ENCODE peak calls at places on chromosomes 3 and 15, in six cellular contexts. J is GM12878, Y is transverse colon, Z is suprapubic skin, U is HepG2, P is stomach. I is an unnamed sample.

GRCh38 chr3:15527031-15527459 is 5.5 kb upstream of the COLQ start:
- DNase-seq in J (no peak), Y (no peak), Z (no peak), U (peak), P (no peak), I (no peak)

GRCh38 chr3:189334064-189334920 is 162.5 kb downstream of the TPRG1 start:
- DNase-seq in J (no peak), Y (no peak), Z (no peak), U (no peak), P (no peak), I (no peak)

GRCh38 chr15:72197460-72198409 is at the start of gene GRAMD2A:
- DNase-seq in J (no peak), Y (peak), Z (no peak), U (no peak), P (peak), I (peak)

GRCh38 chr3:184982058-184982457 is 170.1 kb downstream of the VPS8 start:
- DNase-seq in J (no peak), Y (no peak), Z (no peak), U (no peak), P (no peak), I (no peak)

GRCh38 chr15:42069496-42070275 is 24.7 kb downstream of the PLA2G4D start:
- DNase-seq in J (no peak), Y (no peak), Z (peak), U (no peak), P (peak), I (peak)

GRCh38 chr15:62545392-62546227 is 380.5 kb upstream of the C2CD4B start:
- DNase-seq in J (no peak), Y (peak), Z (no peak), U (no peak), P (peak), I (no peak)

GRCh38 chr3:12138044-12138443 is 20.7 kb downstream of the TIMP4 start:
- DNase-seq in J (no peak), Y (peak), Z (peak), U (no peak), P (peak), I (no peak)

GRCh38 chr15:99749386-99749785 is 16.1 kb upstream of the LYSMD4 start:
- DNase-seq in J (no peak), Y (peak), Z (no peak), U (peak), P (no peak), I (peak)

GRCh38 chr15:68379058-68379758 is 52.8 kb downstream of the ITGA11 start:
- DNase-seq in J (no peak), Y (no peak), Z (peak), U (no peak), P (peak), I (no peak)

GRCh38 chr3:76646921-76647562 is 392.9 kb upstream of the ROBO2 start:
- DNase-seq in J (no peak), Y (no peak), Z (no peak), U (peak), P (no peak), I (no peak)

GRCh38 chr3:197368821-197369220 is 70.4 kb upstream of the DLG1 start:
- DNase-seq in J (no peak), Y (no peak), Z (peak), U (no peak), P (no peak), I (no peak)

GRCh38 chr15:70435872-70436271 is 327.5 kb downstream of the UACA start:
- DNase-seq in J (peak), Y (no peak), Z (no peak), U (no peak), P (no peak), I (no peak)

GRCh38 chr15:59457103-59457502 is 19.1 kb downstream of the FAM81A start:
- DNase-seq in J (no peak), Y (no peak), Z (no peak), U (no peak), P (no peak), I (no peak)

GRCh38 chr3:19334120-19334519 is 185.8 kb downstream of the KCNH8 start:
- DNase-seq in J (no peak), Y (no peak), Z (no peak), U (no peak), P (no peak), I (no peak)

GRCh38 chr3:183158552-183159006 is 4.0 kb downstream of the LAMP3 start:
- DNase-seq in J (peak), Y (no peak), Z (no peak), U (no peak), P (no peak), I (peak)

GRCh38 chr3:196533260-196533681 is 18.1 kb upstream of the SMCO1 start:
- DNase-seq in J (no peak), Y (no peak), Z (no peak), U (no peak), P (no peak), I (no peak)

GRCh38 chr3:165827233-165827632 is 10.0 kb downstream of the BCHE start:
- DNase-seq in J (no peak), Y (no peak), Z (no peak), U (no peak), P (no peak), I (no peak)

GRCh38 chr3:12695916-12696315 is 32.0 kb upstream of the RAF1 start:
- DNase-seq in J (no peak), Y (no peak), Z (no peak), U (no peak), P (no peak), I (no peak)

GRCh38 chr3:176159796-176160195 is 1037.5 kb downstream of the TBL1XR1 start:
- DNase-seq in J (no peak), Y (no peak), Z (no peak), U (no peak), P (no peak), I (no peak)

GRCh38 chr3:149626671-149627070 is 31.2 kb downstream of the WWTR1 start:
- DNase-seq in J (no peak), Y (no peak), Z (no peak), U (no peak), P (no peak), I (peak)

GRCh38 chr15:59298255-59298856 is 74.3 kb downstream of the MYO1E start:
- DNase-seq in J (peak), Y (no peak), Z (no peak), U (no peak), P (no peak), I (no peak)

GRCh38 chr3:33798113-33798417 is 365 bp upstream of the PDCD6IP start:
- DNase-seq in J (no peak), Y (no peak), Z (no peak), U (no peak), P (no peak), I (no peak)

GRCh38 chr3:110343376-110343775 is 728.2 kb upstream of the NECTIN3 start:
- DNase-seq in J (no peak), Y (no peak), Z (no peak), U (no peak), P (no peak), I (no peak)

GRCh38 chr15:65982941-65983340 is 113.7 kb downstream of the RAB11A start:
- DNase-seq in J (no peak), Y (no peak), Z (no peak), U (no peak), P (no peak), I (no peak)

GRCh38 chr3:81927811-81928210 is 166.4 kb upstream of the GBE1 start:
- DNase-seq in J (no peak), Y (no peak), Z (no peak), U (no peak), P (no peak), I (no peak)

GRCh38 chr3:21216598-21216997 is 534.4 kb downstream of the ZNF385D start:
- DNase-seq in J (no peak), Y (no peak), Z (no peak), U (no peak), P (no peak), I (no peak)

GRCh38 chr3:181709537-181710279 is 2.0 kb upstream of the SOX2 start:
- DNase-seq in J (no peak), Y (peak), Z (no peak), U (peak), P (peak), I (peak)

GRCh38 chr3:55877703-55878102 is 390.6 kb upstream of the WNT5A start:
- DNase-seq in J (no peak), Y (no peak), Z (no peak), U (no peak), P (no peak), I (no peak)

GRCh38 chr3:124383846-124384483 is 346.3 kb upstream of the UMPS start:
- DNase-seq in J (no peak), Y (no peak), Z (no peak), U (no peak), P (no peak), I (no peak)

GRCh38 chr15:80695099-80695910 is at the start of gene ABHD17C:
- DNase-seq in J (no peak), Y (peak), Z (peak), U (peak), P (peak), I (peak)

GRCh38 chr3:141485578-141486415 is 1.0 kb upstream of the RASA2 start:
- DNase-seq in J (no peak), Y (no peak), Z (no peak), U (peak), P (no peak), I (no peak)

GRCh38 chr3:141486735-141487418 is at the start of gene RASA2:
- DNase-seq in J (no peak), Y (peak), Z (no peak), U (peak), P (peak), I (peak)

GRCh38 chr3:141487419-141488345 is 855 bp downstream of the RASA2 start:
- DNase-seq in J (peak), Y (peak), Z (peak), U (peak), P (peak), I (peak)

GRCh38 chr3:141484701-141485287 is 2.0 kb upstream of the RASA2 start:
- DNase-seq in J (no peak), Y (no peak), Z (no peak), U (peak), P (no peak), I (peak)

GRCh38 chr3:141486416-141486734 is 452 bp upstream of the RASA2 start:
- DNase-seq in J (no peak), Y (no peak), Z (no peak), U (peak), P (no peak), I (no peak)
- TF ChIP-seq POLR2AphosphoS5 in J (no peak), Y (no peak), Z (no peak), U (no peak), P (no peak), I (no peak)

DNA sequence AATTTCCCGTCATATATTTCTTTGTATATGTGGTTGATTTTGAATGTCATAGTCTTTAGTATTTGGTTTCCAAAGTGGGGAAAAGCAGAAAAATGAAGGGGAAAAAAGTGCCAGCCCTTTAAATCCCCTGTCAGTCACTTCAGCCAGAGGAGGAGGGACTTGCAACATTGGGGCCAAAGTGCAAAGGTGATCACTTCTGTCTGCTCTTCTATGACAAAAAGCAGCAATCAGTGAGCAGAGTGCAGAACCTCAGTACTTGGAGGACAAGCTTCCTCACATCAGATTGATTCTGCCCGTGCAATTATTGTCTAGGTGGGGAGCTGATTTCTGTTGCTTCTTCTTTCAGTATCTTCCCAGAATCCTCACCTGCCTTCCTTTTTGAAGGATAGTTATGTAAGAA is 60.0 kb downstream of the STT3B start:
- DNase-seq in J (no peak), Y (no peak), Z (no peak), U (peak), P (no peak), I (no peak)
- TF ChIP-seq POLR2A in J (no peak), Y (no peak), Z (no peak), U (no peak), P (no peak), I (no peak)

GRCh38 chr3:49454457-49454856 is 15.6 kb upstream of the DAG1 start:
- DNase-seq in J (no peak), Y (no peak), Z (no peak), U (peak), P (peak), I (no peak)
- TF ChIP-seq EP300 in J (no peak), Y (no peak), Z (no peak), U (no peak), P (no peak), I (no peak)

GRCh38 chr3:49552087-49552486 is 2.2 kb upstream of the BSN start:
- DNase-seq in J (no peak), Y (no peak), Z (no peak), U (no peak), P (no peak), I (no peak)

GRCh38 chr3:49553690-49554634 is at the start of gene BSN:
- DNase-seq in J (peak), Y (peak), Z (peak), U (peak), P (peak), I (peak)

GRCh38 chr3:49556500-49557275 is 2.4 kb downstream of the BSN start:
- DNase-seq in J (no peak), Y (no peak), Z (no peak), U (no peak), P (no peak), I (no peak)

GRCh38 chr3:49553320-49553689 is 972 bp upstream of the BSN start:
- DNase-seq in J (no peak), Y (no peak), Z (no peak), U (no peak), P (no peak), I (no peak)

GRCh38 chr3:49554639-49555265 is 475 bp downstream of the BSN start:
- DNase-seq in J (no peak), Y (peak), Z (no peak), U (no peak), P (peak), I (peak)
- TF ChIP-seq POLR2AphosphoS5 in J (no peak), Y (no peak), Z (no peak), U (no peak), P (no peak), I (no peak)

GRCh38 chr3:171290680-171291079 is 169.5 kb downstream of the TNIK start:
- DNase-seq in J (no peak), Y (no peak), Z (no peak), U (no peak), P (no peak), I (no peak)
- TF ChIP-seq POLR2A in J (no peak), Y (no peak), Z (no peak), U (no peak), P (no peak), I (no peak)

GRCh38 chr3:115275897-115276296 is 128.8 kb upstream of the ZBTB20 start:
- DNase-seq in J (no peak), Y (no peak), Z (no peak), U (no peak), P (no peak), I (no peak)

GRCh38 chr3:115270849-115271248 is 123.8 kb upstream of the ZBTB20 start:
- DNase-seq in J (no peak), Y (no peak), Z (no peak), U (no peak), P (no peak), I (no peak)

DNA sequence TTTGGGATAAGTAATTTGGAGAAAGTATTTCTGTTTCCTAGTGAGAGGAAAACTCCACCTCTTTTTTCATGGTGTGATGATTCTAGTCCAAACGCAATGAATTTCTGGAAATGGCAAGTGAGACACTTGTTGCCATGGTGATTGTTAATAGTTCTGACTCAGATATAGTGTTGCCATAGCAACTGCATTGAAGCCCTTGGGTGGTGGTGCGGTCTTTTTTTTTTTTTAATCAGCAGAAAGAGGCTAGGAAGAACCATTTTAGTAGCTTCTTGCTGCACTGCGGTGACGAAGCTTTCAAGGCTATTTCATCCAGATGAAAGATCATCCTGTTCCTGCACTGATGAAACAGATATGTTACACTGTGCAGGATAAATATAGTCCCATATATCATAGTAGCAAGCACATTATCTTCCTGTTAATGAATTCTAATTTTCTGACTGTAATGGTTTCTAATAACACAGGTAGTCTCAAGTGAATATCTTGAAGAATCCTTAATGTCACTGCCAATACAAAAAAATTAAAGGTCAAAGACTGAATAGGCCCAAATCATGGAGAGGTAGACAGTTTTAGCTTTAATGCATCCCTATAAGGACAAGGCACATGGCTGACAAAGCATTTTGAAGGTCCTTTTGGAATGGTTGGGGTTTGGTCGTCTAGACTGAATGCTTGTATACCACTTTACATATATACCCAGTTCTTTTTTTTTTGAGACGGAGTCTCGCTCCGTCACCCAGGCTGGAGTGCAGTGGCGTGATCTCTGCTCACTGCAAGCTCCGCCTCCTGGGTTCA is 125.1 kb upstream of the ZBTB20 start:
- DNase-seq in J (no peak), Y (no peak), Z (no peak), U (no peak), P (no peak), I (no peak)
- TF ChIP-seq EP300 in J (no peak), Y (no peak), Z (no peak), U (no peak), P (no peak), I (no peak)

DNA sequence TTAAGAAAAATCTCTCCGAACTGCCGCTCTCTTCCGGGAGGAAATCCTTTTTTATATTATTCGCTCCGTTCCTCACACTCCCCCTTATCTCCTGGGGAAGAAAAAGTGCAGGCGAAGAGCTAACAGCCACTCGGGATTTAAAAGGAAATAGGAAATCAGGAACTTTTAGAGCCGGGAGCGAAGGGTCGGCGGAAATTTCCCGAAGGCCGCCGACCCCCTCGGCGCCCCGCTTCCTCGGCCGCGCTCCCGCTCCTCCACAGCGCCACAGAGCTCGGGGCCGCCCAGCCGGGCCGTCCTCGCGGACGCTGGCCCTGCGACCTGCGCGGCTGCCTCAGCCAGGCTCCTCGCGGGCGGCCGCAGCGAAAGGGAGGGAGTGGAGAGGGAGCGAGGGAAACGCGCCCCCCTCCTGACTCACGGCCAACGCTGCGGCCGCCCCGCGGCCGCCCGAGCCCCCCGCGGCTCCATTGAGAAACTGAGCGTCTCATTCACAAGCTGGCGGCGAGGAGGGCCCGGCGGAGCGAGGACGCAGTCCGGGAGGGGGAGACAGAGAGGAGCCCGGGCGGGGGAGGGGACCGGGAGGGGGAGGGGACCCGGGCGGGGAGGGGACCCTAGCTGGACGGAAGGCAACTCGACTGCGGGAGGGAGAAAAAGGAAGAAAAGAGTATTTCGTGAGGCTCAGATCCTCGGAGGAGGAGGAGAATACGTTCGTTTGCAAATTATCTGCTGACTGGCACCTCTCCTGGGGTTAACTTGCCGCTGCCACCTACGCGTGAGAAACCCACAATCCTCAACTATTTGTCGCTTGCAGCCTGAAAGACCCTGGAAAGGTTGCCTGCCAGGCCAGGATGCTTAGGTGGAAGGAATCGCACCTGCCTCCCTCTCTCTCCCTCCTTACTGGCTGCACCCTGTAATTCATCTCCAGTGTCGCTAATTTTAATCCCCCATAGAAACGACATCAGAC is at the start of gene PTPN9:
- DNase-seq in J (no peak), Y (peak), Z (peak), U (peak), P (peak), I (peak)
- TF ChIP-seq POLR2AphosphoS5 in J (no peak), Y (no peak), Z (no peak), U (peak), P (no peak), I (no peak)

DNA sequence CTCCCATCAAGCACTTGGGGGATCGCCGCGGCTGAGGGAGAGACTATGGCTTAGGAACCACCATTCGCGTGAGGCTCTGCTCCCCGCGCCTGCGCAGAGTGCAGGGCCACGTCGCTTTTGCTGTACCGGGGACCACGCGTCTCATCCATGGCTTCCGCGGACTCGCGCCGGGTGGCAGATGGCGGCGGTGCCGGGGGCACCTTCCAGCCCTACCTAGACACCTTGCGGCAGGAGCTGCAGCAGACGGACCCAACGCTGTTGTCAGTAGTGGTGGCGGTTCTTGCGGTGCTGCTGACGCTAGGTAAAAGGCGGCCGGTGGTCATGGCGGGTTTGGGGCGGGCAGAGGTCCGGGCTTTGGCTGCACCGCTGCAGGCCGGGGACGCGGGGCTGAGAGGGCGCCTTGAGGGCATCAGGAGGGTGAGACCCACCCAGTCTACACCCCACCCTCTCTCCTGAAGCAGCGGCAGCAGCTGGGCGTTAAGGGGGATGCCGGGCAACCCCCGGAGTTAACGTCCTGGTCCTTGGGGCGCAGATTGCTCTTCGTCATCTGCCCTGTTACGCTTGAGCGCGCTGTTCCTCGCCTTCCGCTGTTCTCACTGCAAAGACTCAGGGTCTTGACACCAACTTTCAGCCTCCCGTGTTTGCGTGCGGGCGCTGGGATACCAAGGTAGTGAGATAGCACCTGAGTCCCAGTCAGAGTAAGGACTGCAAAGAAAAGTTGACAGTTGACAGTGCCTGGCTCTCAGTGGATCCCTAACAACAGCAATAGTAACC is at the start of gene SRPRB:
- DNase-seq in J (peak), Y (peak), Z (peak), U (peak), P (peak), I (peak)
- TF ChIP-seq POLR2A in J (peak), Y (peak), Z (no peak), U (peak), P (no peak), I (no peak)

GRCh38 chr3:53464424-53464823 is 30.0 kb upstream of the CACNA1D start:
- DNase-seq in J (no peak), Y (no peak), Z (no peak), U (peak), P (no peak), I (no peak)
- TF ChIP-seq EP300 in J (no peak), Y (no peak), Z (no peak), U (no peak), P (no peak), I (no peak)